ENCODE peak calls at places on chromosomes 4 and X, in five cellular contexts. C, B, I, O and M are unnamed samples.

GRCh38 chr4:82090717-82091116 is 283.1 kb downstream of the HNRNPD start:
- DNase-seq in C (no peak), B (no peak), O (no peak), I (no peak), M (no peak)

GRCh38 chr4:62901101-62901500 is 1508.1 kb downstream of the TECRL start:
- DNase-seq in O (no peak), B (no peak), I (no peak), C (no peak), M (no peak)

GRCh38 chr4:108080752-108081151 is 88.0 kb downstream of the LEF1 start:
- DNase-seq in C (no peak), O (no peak), B (no peak), I (no peak), M (no peak)

GRCh38 chrX:55326985-55327384 is 62.3 kb upstream of the PAGE3 start:
- DNase-seq in C (no peak), I (no peak), O (no peak), B (no peak), M (no peak)

GRCh38 chrX:10756365-10756915 is 136.1 kb upstream of the MID1 start:
- DNase-seq in C (no peak), B (no peak), I (no peak), O (no peak), M (peak)

GRCh38 chrX:101409043-101409442 is 1.0 kb downstream of the HNRNPH2 start:
- DNase-seq in B (no peak), I (no peak), C (no peak), O (no peak), M (no peak)

GRCh38 chrX:16772460-16772859 is 13.8 kb upstream of the TXLNG start:
- DNase-seq in C (no peak), B (peak), I (no peak), O (no peak), M (no peak)

GRCh38 chrX:111168314-111168713 is 72.3 kb downstream of the PAK3 start:
- DNase-seq in I (no peak), B (no peak), O (no peak), C (peak), M (peak)

GRCh38 chr4:170270628-170271027 is 180.9 kb upstream of the AADAT start:
- DNase-seq in C (no peak), B (no peak), O (no peak), I (no peak), M (no peak)

GRCh38 chr4:16765549-16765948 is 132.9 kb downstream of the LDB2 start:
- DNase-seq in I (no peak), O (no peak), B (no peak), C (no peak), M (no peak)

GRCh38 chr4:107037188-107037587 is 1.1 kb upstream of the DKK2 start:
- DNase-seq in O (no peak), C (peak), B (peak), I (no peak), M (peak)

GRCh38 chrX:139475432-139475831 is 55.1 kb upstream of the F9 start:
- DNase-seq in O (no peak), B (no peak), C (no peak), I (no peak), M (no peak)

GRCh38 chr4:38313999-38314561 is 349.9 kb upstream of the KLF3 start:
- DNase-seq in O (no peak), I (no peak), B (no peak), C (no peak), M (peak)

GRCh38 chr4:3871181-3871852 is 105.1 kb downstream of the ADRA2C start:
- DNase-seq in I (no peak), B (peak), O (no peak), C (peak), M (no peak)

GRCh38 chrX:69387559-69388487 is 116.3 kb upstream of the NALF2 start:
- DNase-seq in C (peak), B (peak), O (no peak), I (peak), M (peak)